ENCODE peak calls at places on chromosomes 5 and 9, in ten cellular contexts. A, J, W, B, K, R, S, M, Q and E are unnamed samples.
A peak's percentile ranks its signal among the peaks of the same experiment; 100 is the strongest.

GRCh38 chr5:109611505-109611904 is 78.2 kb upstream of the MAN2A1 start:
- DNase-seq in K (no peak), A (no peak), B (no peak), R (no peak), Q (no peak), M (no peak), J (no peak), S (no peak), W (no peak), E (no peak)

GRCh38 chr9:68978501-68978900 is 35.4 kb downstream of the PRKACG start:
- DNase-seq in K (no peak), Q (no peak), W (no peak), J (no peak), S (no peak), B (no peak), M (no peak), A (no peak), R (no peak), E (no peak)

GRCh38 chr5:72213482-72213881 is 106.2 kb downstream of the MAP1B start:
- DNase-seq in W (no peak), Q (no peak), K (no peak), A (no peak), M (no peak), B (no peak), R (no peak), J (no peak), S (no peak), E (peak; percentile 15)

GRCh38 chr5:139745121-139745799 is 50.3 kb upstream of the PSD2 start:
- DNase-seq in M (no peak), B (peak; percentile 96), S (peak; percentile 29), Q (no peak), A (peak; percentile 70), R (no peak), J (no peak), W (peak; percentile 92), K (peak; percentile 81), E (peak; percentile 94)

GRCh38 chr5:157080291-157080690 is 21.4 kb upstream of the HAVCR1 start:
- DNase-seq in J (no peak), B (no peak), S (no peak), A (no peak), M (no peak), R (no peak), W (no peak), Q (no peak), K (no peak), E (no peak)

GRCh38 chr5:92899611-92900010 is 681.4 kb downstream of the NR2F1-AS1 start:
- DNase-seq in B (no peak), A (no peak), M (no peak), K (no peak), J (no peak), S (no peak), Q (no peak), R (no peak), W (no peak), E (peak; percentile 15)

GRCh38 chr9:91047529-91047928 is 245.9 kb downstream of the SYK start:
- DNase-seq in K (no peak), Q (no peak), B (peak; percentile 18), W (no peak), M (no peak), A (no peak), S (no peak), R (no peak), J (no peak), E (no peak)

GRCh38 chr5:52770287-52770939 is 17.3 kb upstream of the ITGA1 start:
- DNase-seq in A (no peak), J (no peak), S (no peak), R (no peak), M (no peak), K (no peak), W (no peak), Q (no peak), B (no peak), E (no peak)

GRCh38 chr5:126864042-126864688 is 87.2 kb downstream of the LMNB1 start:
- DNase-seq in A (no peak), R (no peak), Q (no peak), M (no peak), J (no peak), S (no peak), B (no peak), W (no peak), K (no peak), E (no peak)

GRCh38 chr9:129309906-129310305 is 131.8 kb upstream of the IER5L start:
- DNase-seq in K (peak; percentile 32), B (no peak), W (peak; percentile 36), A (peak; percentile 41), J (no peak), S (no peak), R (no peak), M (no peak), Q (no peak), E (no peak)